ENCODE peak calls at places on chromosomes 2 and 18, in ten cellular contexts. Z, X, N, E, Y, J, V, M, A and F are unnamed samples.

GRCh38 chr2:34004936-34005335 is 405.8 kb upstream of the FAM98A start:
- DNase-seq in Z (no peak), X (no peak), N (no peak), E (no peak), Y (no peak), J (no peak), V (no peak), M (no peak), A (no peak), F (no peak)

GRCh38 chr18:24497052-24497754 is 36.8 kb downstream of the HRH4 start:
- DNase-seq in Z (no peak), X (no peak), N (no peak), E (no peak), Y (no peak), J (no peak), V (no peak), M (no peak), A (no peak), F (no peak)

GRCh38 chr2:147049888-147050446 is 794.9 kb upstream of the ACVR2A start:
- DNase-seq in Z (no peak), X (no peak), N (no peak), E (no peak), Y (no peak), J (no peak), V (no peak), M (no peak), A (no peak), F (no peak)

GRCh38 chr2:199456383-199457146 is 1.2 kb downstream of the SATB2 start:
- DNase-seq in Z (peak; percentile 49), X (peak; percentile 27), N (no peak), E (no peak), Y (no peak), J (no peak), V (no peak), M (no peak), A (no peak), F (no peak)

GRCh38 chr2:86313341-86313740 is 24.1 kb downstream of the REEP1 start:
- DNase-seq in Z (no peak), X (no peak), N (no peak), E (no peak), Y (no peak), J (no peak), V (no peak), M (no peak), A (no peak), F (no peak)

GRCh38 chr2:232957607-232958211 is 55.3 kb downstream of the NGEF start:
- DNase-seq in Z (no peak), X (no peak), N (no peak), E (no peak), Y (no peak), J (no peak), V (no peak), M (no peak), A (no peak), F (no peak)

GRCh38 chr2:196170202-196170680 is 1.1 kb downstream of the STK17B start:
- DNase-seq in Z (no peak), X (peak; percentile 23), N (peak; percentile 65), E (no peak), Y (peak; percentile 78), J (peak; percentile 20), V (no peak), M (peak; percentile 56), A (peak; percentile 36), F (peak; percentile 61)

GRCh38 chr2:216692636-216693413 is 2.5 kb downstream of the IGFBP5 start:
- DNase-seq in Z (peak; percentile 97), X (peak; percentile 67), N (peak; percentile 81), E (no peak), Y (peak; percentile 56), J (peak; percentile 84), V (no peak), M (peak; percentile 77), A (peak; percentile 86), F (no peak)

GRCh38 chr2:103132536-103133217 is 370.8 kb downstream of the TMEM182 start:
- DNase-seq in Z (no peak), X (no peak), N (no peak), E (no peak), Y (no peak), J (no peak), V (no peak), M (no peak), A (no peak), F (no peak)

GRCh38 chr2:39356922-39357639 is 80.0 kb downstream of the MAP4K3 start:
- DNase-seq in Z (no peak), X (no peak), N (no peak), E (no peak), Y (no peak), J (no peak), V (no peak), M (no peak), A (peak; percentile 14), F (no peak)

GRCh38 chr18:39624934-39625333 is 2059.3 kb upstream of the CELF4 start:
- DNase-seq in Z (no peak), X (no peak), N (no peak), E (peak; percentile 7), Y (no peak), J (peak; percentile 42), V (no peak), M (no peak), A (no peak), F (no peak)

GRCh38 chr18:59743561-59743960 is 46.3 kb upstream of the CCBE1 start:
- DNase-seq in Z (no peak), X (no peak), N (no peak), E (no peak), Y (no peak), J (no peak), V (no peak), M (no peak), A (no peak), F (no peak)

GRCh38 chr2:105798595-105798994 is 53.9 kb downstream of the NCK2 start:
- DNase-seq in Z (no peak), X (no peak), N (no peak), E (no peak), Y (no peak), J (no peak), V (no peak), M (no peak), A (no peak), F (no peak)

GRCh38 chr18:25326231-25327042 is 25.5 kb downstream of the ZNF521 start:
- DNase-seq in Z (no peak), X (no peak), N (no peak), E (no peak), Y (no peak), J (no peak), V (no peak), M (no peak), A (no peak), F (no peak)

GRCh38 chr2:144004742-144005141 is 515.2 kb downstream of the ZEB2 start:
- DNase-seq in Z (no peak), X (peak; percentile 27), N (no peak), E (no peak), Y (no peak), J (no peak), V (no peak), M (no peak), A (peak; percentile 43), F (no peak)

GRCh38 chr18:25253779-25254178 is 98.2 kb downstream of the ZNF521 start:
- DNase-seq in Z (no peak), X (no peak), N (no peak), E (no peak), Y (no peak), J (no peak), V (no peak), M (no peak), A (no peak), F (no peak)

GRCh38 chr2:12177052-12177994 is 430.9 kb downstream of the LPIN1 start:
- DNase-seq in Z (peak; percentile 87), X (peak; percentile 94), N (peak; percentile 29), E (no peak), Y (peak; percentile 67), J (no peak), V (no peak), M (peak; percentile 14), A (peak; percentile 80), F (peak; percentile 48)

GRCh38 chr2:88832256-88832991 is 141.0 kb downstream of the RPIA start:
- DNase-seq in Z (no peak), X (no peak), N (no peak), E (no peak), Y (no peak), J (peak; percentile 12), V (no peak), M (peak; percentile 26), A (no peak), F (no peak)
- TF ChIP-seq POLR2AphosphoS5 in Z (no peak), X (no peak), N (no peak), E (no peak), Y (no peak), J (no peak), V (no peak), M (no peak), A (no peak), F (no peak)

DNA sequence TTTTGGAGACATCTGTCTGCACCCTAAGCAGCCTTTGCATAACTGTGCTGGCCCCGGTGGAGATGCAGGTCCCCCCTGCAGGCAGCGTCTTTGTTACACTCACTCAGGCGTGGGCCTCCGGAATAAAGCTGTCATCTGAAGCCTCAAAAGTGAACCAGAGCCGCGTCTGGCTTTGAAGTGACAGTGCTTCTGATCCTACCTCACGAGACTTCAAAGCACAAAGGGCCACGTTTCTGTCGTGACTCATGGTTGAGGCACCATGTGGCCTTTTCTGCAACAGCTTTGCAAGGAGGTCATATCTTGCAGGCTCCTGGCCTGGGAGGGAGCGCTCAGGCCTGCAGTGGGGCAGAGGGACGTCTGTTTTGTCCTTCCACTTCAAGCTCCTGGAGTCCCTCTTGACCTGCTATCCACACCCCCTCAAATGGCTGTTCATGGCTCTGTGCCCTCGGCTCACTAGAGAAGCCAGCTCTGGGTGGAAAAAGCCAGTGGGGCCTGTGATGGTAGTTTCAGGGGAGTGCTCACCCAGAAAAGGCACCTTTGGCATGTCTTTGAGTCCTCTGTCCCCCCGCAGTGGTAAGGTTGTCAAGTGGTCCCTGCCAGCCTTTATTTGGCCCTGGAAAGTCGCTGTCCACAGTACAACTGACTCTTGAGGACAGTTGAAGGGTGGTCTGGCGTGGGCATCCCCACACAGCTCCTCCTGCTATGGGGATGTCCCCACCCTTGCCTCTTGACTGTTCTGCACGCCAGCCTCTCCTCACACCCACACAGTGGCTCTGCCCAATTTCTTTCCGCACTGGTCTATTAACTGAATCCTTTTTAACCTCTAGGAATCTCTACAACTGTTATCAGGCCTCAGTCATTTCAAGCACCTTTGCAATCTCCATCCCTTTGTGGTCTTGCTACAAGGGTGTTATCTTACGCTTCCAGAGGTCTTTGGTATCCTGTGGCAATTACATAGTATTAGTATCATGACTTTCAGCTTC is 19.3 kb downstream of the GPR55 start:
- DNase-seq in Z (peak; percentile 48), X (peak; percentile 32), N (peak; percentile 25), E (no peak), Y (peak; percentile 18), J (no peak), V (peak; percentile 55), M (no peak), A (no peak), F (no peak)
- H3K4me1 ChIP-seq in Z (no peaks in the 10 kb centered on the region), X (peaks cover 49% of the 10 kb centered on the region), N (no peaks in the 10 kb centered on the region), E (peaks cover 17% of the 10 kb centered on the region), Y (peaks cover 2% of the 10 kb centered on the region), J (peaks cover 29% of the 10 kb centered on the region), V (peaks cover 8% of the 10 kb centered on the region), M (no peaks in the 10 kb centered on the region), A (no peaks in the 10 kb centered on the region), F (no peaks in the 10 kb centered on the region)

GRCh38 chr2:62894966-62895631 is 155.5 kb upstream of the OTX1 start:
- DNase-seq in Z (no peak), X (no peak), N (no peak), E (no peak), Y (no peak), J (no peak), V (no peak), M (no peak), A (no peak), F (no peak)
- TF ChIP-seq POLR2AphosphoS5 in Z (no peak), X (no peak), N (no peak), E (no peak), Y (no peak), J (no peak), V (no peak), M (no peak), A (no peak), F (no peak)

GRCh38 chr2:60890393-60890707 is 9.0 kb downstream of the REL start:
- DNase-seq in Z (no peak), X (no peak), N (no peak), E (no peak), Y (no peak), J (no peak), V (no peak), M (no peak), A (no peak), F (no peak)
- H3K4me1 ChIP-seq in Z (no peaks in the 10 kb centered on the region), X (peaks cover 4% of the 10 kb centered on the region), N (peaks cover 3% of the 10 kb centered on the region), E (no peaks in the 10 kb centered on the region), Y (peaks cover 19% of the 10 kb centered on the region), J (peaks cover 5% of the 10 kb centered on the region), V (peaks cover 21% of the 10 kb centered on the region), M (peaks cover 4% of the 10 kb centered on the region), A (peaks cover 12% of the 10 kb centered on the region), F (peaks cover 11% of the 10 kb centered on the region)